ENCODE peak calls at places on chromosomes 2 and 18, in ten cellular contexts. One of them, this sample, is unnamed.

GRCh38 chr18:50424877-50425690 is 50.2 kb downstream of the SKA1 start:
- DNase-seq in sigmoid colon: no peak
- DNase-seq in stomach: peak; percentile 75
- DNase-seq in spleen: no peak
- DNase-seq in breast epithelium: no peak
- DNase-seq in HCT116: no peak
- DNase-seq in transverse colon: no peak
- DNase-seq in upper lobe of left lung: no peak
- DNase-seq in GM12892: no peak
- DNase-seq in K562: peak; percentile 59
- DNase-seq in this sample: no peak

GRCh38 chr2:241300000-241300399 is 15.5 kb downstream of the HDLBP start:
- DNase-seq in sigmoid colon: no peak
- DNase-seq in stomach: no peak
- DNase-seq in spleen: no peak
- DNase-seq in breast epithelium: no peak
- DNase-seq in HCT116: no peak
- DNase-seq in transverse colon: no peak
- DNase-seq in upper lobe of left lung: peak; percentile 58
- DNase-seq in GM12892: no peak
- DNase-seq in K562: peak; percentile 33
- DNase-seq in this sample: no peak

GRCh38 chr18:50401888-50402287 is 27.0 kb downstream of the SKA1 start:
- DNase-seq in sigmoid colon: no peak
- DNase-seq in stomach: peak; percentile 76
- DNase-seq in spleen: no peak
- DNase-seq in breast epithelium: peak; percentile 64
- DNase-seq in HCT116: no peak
- DNase-seq in transverse colon: peak; percentile 64
- DNase-seq in upper lobe of left lung: peak; percentile 83
- DNase-seq in GM12892: no peak
- DNase-seq in K562: peak; percentile 76
- DNase-seq in this sample: no peak

GRCh38 chr2:160266078-160266551 is 66.0 kb upstream of the ITGB6 start:
- DNase-seq in sigmoid colon: no peak
- DNase-seq in stomach: no peak
- DNase-seq in spleen: no peak
- DNase-seq in breast epithelium: no peak
- DNase-seq in HCT116: no peak
- DNase-seq in transverse colon: no peak
- DNase-seq in upper lobe of left lung: no peak
- DNase-seq in GM12892: no peak
- DNase-seq in K562: no peak
- DNase-seq in this sample: no peak

GRCh38 chr2:209113030-209113429 is 310.8 kb upstream of the MAP2 start:
- DNase-seq in sigmoid colon: no peak
- DNase-seq in stomach: no peak
- DNase-seq in spleen: no peak
- DNase-seq in breast epithelium: no peak
- DNase-seq in HCT116: no peak
- DNase-seq in transverse colon: no peak
- DNase-seq in upper lobe of left lung: no peak
- DNase-seq in GM12892: no peak
- DNase-seq in K562: no peak
- DNase-seq in this sample: no peak

GRCh38 chr2:133266926-133267590 is 301.2 kb downstream of the NCKAP5 start:
- DNase-seq in sigmoid colon: no peak
- DNase-seq in stomach: no peak
- DNase-seq in spleen: no peak
- DNase-seq in breast epithelium: no peak
- DNase-seq in HCT116: no peak
- DNase-seq in transverse colon: no peak
- DNase-seq in upper lobe of left lung: no peak
- DNase-seq in GM12892: no peak
- DNase-seq in K562: no peak
- DNase-seq in this sample: no peak

GRCh38 chr2:189506514-189506976 is 65.3 kb downstream of the WDR75 start:
- DNase-seq in sigmoid colon: no peak
- DNase-seq in stomach: peak; percentile 31
- DNase-seq in spleen: no peak
- DNase-seq in breast epithelium: no peak
- DNase-seq in HCT116: peak; percentile 50
- DNase-seq in transverse colon: no peak
- DNase-seq in upper lobe of left lung: no peak
- DNase-seq in GM12892: no peak
- DNase-seq in K562: peak; percentile 57
- DNase-seq in this sample: no peak

GRCh38 chr2:120486946-120487345 is 141.0 kb downstream of the INHBB start:
- DNase-seq in sigmoid colon: no peak
- DNase-seq in stomach: no peak
- DNase-seq in spleen: peak; percentile 28
- DNase-seq in breast epithelium: no peak
- DNase-seq in HCT116: no peak
- DNase-seq in transverse colon: no peak
- DNase-seq in upper lobe of left lung: no peak
- DNase-seq in GM12892: no peak
- DNase-seq in K562: no peak
- DNase-seq in this sample: no peak

GRCh38 chr2:208466133-208466919 is 59.7 kb downstream of the PTH2R start:
- DNase-seq in sigmoid colon: no peak
- DNase-seq in stomach: no peak
- DNase-seq in spleen: no peak
- DNase-seq in breast epithelium: no peak
- DNase-seq in HCT116: peak; percentile 44
- DNase-seq in transverse colon: no peak
- DNase-seq in upper lobe of left lung: no peak
- DNase-seq in GM12892: no peak
- DNase-seq in K562: peak; percentile 33
- DNase-seq in this sample: peak; percentile 6

DNA sequence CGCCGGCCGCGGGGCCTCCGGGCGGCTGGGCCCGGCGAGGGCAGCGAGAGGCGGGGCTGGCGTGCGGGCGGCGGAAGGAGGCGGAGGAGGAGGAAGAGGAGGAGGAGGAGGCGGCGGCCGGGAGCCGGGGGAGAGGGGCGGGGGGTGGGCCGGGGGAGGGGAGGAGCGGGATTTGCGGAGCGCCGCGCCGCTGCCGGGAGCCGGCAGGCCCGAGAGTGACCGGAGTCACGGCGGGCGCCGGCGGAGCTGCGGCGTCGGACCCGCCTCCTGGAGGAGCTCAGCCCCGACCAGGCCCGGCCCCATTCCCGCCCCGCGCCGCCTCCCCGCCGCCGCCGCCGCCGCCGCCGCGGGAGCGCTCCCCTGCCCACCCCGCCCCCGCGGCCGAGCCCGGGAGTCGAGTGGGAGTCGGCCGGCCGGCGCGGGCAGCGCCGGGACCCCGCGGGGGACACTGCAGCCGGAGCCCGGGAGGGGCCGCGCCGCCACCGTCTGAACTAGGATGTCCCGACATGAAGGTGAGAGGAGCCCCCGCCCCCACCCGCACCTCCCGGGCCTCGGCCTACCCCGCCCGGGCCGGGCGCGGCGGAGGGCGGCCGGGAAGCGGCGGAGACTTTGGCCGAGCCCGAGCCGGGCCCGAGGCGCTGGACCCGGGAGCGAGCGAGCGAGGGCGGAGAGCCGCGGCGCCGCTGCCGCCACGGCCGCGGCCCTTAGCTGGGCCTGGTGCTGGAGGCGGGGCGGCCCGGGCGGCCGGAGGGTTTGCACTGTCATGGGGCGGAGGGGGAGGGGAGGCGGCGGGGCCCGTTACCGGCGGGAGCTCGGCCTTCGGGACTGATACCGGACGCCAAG is at the start of gene KCMF1:
- DNase-seq in sigmoid colon: peak; percentile 91
- DNase-seq in stomach: peak; percentile 78
- DNase-seq in spleen: peak; percentile 95
- DNase-seq in breast epithelium: peak; percentile 62
- DNase-seq in HCT116: no peak
- DNase-seq in transverse colon: peak; percentile 83
- DNase-seq in upper lobe of left lung: peak; percentile 95
- DNase-seq in GM12892: peak; percentile 69
- DNase-seq in K562: peak; percentile 90
- DNase-seq in this sample: peak; percentile 70
- TF ChIP-seq POLR2A in sigmoid colon: no peak
- TF ChIP-seq POLR2A in stomach: no peak
- TF ChIP-seq POLR2A in spleen: no peak
- TF ChIP-seq POLR2A in breast epithelium: no peak
- TF ChIP-seq POLR2A in HCT116: no peak
- TF ChIP-seq POLR2A in transverse colon: no peak
- TF ChIP-seq POLR2A in upper lobe of left lung: peak; percentile 5
- TF ChIP-seq POLR2A in GM12892: no peak
- TF ChIP-seq POLR2A in K562: no peak
- TF ChIP-seq POLR2A in this sample: no peak

GRCh38 chr18:31451625-31452024 is 4.1 kb downstream of the DSG3 start:
- DNase-seq in sigmoid colon: no peak
- DNase-seq in stomach: no peak
- DNase-seq in spleen: no peak
- DNase-seq in breast epithelium: no peak
- DNase-seq in HCT116: no peak
- DNase-seq in transverse colon: no peak
- DNase-seq in upper lobe of left lung: no peak
- DNase-seq in GM12892: no peak
- DNase-seq in K562: no peak
- DNase-seq in this sample: no peak
- TF ChIP-seq POLR2AphosphoS5 in sigmoid colon: no peak
- TF ChIP-seq POLR2AphosphoS5 in stomach: no peak
- TF ChIP-seq POLR2AphosphoS5 in spleen: no peak
- TF ChIP-seq POLR2AphosphoS5 in breast epithelium: no peak
- TF ChIP-seq POLR2AphosphoS5 in HCT116: no peak
- TF ChIP-seq POLR2AphosphoS5 in transverse colon: no peak
- TF ChIP-seq POLR2AphosphoS5 in upper lobe of left lung: no peak
- TF ChIP-seq POLR2AphosphoS5 in GM12892: no peak
- TF ChIP-seq POLR2AphosphoS5 in K562: no peak
- TF ChIP-seq POLR2AphosphoS5 in this sample: no peak

DNA sequence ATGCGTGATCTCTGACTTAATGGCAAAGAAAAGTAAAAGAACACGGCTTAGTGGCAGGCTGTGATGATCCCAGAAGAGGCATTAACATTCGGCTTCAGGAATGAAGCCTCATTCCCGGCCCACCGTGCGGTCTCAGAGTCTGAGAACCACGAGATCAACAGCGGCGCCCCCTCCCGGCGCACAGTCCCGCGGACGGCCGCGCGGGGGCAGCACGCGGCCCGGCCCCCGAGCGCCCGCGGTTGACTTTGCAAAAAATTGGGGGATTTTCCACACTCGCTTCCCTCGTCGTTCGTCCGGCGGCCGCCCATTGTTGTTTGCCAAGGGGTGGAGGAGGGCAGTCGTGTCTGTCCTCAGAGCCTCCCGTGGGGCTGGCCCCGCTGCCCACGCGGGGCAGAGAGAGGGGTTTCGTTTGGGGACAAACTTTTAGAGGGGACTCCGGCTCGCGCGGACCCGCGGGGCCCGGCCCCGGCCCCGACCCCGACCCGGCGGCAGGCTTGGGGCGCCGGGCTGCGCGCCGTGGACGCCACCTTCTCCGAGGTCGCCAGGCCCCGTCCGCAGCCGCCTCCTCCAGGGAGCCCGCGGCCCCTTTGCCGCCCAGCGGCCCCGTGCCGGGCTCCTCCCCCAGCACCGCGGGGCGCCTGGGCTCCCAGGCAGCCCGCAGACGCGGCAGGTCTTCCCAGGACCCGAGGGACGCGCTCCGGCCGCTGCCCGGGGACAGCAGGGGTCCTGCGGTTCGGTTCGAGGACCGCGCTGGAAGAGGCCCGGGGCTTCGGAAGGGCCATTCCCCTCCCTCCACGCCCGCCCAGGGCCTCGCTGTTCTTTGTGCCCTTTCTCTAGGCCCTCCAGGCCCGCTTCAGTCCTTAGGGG is 3.3 kb upstream of the HS6ST1 start:
- DNase-seq in sigmoid colon: peak; percentile 93
- DNase-seq in stomach: peak; percentile 88
- DNase-seq in spleen: peak; percentile 96
- DNase-seq in breast epithelium: peak; percentile 85
- DNase-seq in HCT116: peak; percentile 51
- DNase-seq in transverse colon: peak; percentile 87
- DNase-seq in upper lobe of left lung: peak; percentile 97
- DNase-seq in GM12892: peak; percentile 89
- DNase-seq in K562: peak; percentile 89
- DNase-seq in this sample: peak; percentile 89
- TF ChIP-seq POLR2A in sigmoid colon: no peak
- TF ChIP-seq POLR2A in stomach: no peak
- TF ChIP-seq POLR2A in spleen: no peak
- TF ChIP-seq POLR2A in breast epithelium: no peak
- TF ChIP-seq POLR2A in HCT116: no peak
- TF ChIP-seq POLR2A in transverse colon: peak; percentile 17
- TF ChIP-seq POLR2A in upper lobe of left lung: peak; percentile 42
- TF ChIP-seq POLR2A in GM12892: peak; percentile 35
- TF ChIP-seq POLR2A in K562: no peak
- TF ChIP-seq POLR2A in this sample: no peak

DNA sequence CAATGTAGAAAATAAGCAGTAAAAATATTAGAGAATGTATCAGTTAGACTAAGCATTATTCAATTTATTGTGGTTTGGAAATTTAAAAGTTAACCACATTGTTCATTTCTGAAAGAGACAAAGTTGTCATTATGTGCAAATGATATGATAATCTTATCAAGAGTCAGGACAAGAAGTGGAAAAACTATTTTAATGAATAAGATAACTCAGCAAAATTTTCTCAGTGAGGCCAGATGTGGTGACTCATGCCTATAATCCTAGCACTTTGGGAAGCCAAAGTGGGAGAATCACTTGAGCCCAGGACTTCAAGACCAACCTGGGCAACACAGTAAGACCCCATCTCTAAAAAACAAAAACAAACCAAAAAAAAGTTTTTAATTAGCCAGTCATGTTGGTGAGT is 39.5 kb upstream of the CERS6 start:
- DNase-seq in sigmoid colon: no peak
- DNase-seq in stomach: no peak
- DNase-seq in spleen: no peak
- DNase-seq in breast epithelium: no peak
- DNase-seq in HCT116: no peak
- DNase-seq in transverse colon: no peak
- DNase-seq in upper lobe of left lung: no peak
- DNase-seq in GM12892: no peak
- DNase-seq in K562: no peak
- DNase-seq in this sample: no peak
- TF ChIP-seq POLR2AphosphoS5 in sigmoid colon: no peak
- TF ChIP-seq POLR2AphosphoS5 in stomach: no peak
- TF ChIP-seq POLR2AphosphoS5 in spleen: no peak
- TF ChIP-seq POLR2AphosphoS5 in breast epithelium: no peak
- TF ChIP-seq POLR2AphosphoS5 in HCT116: no peak
- TF ChIP-seq POLR2AphosphoS5 in transverse colon: no peak
- TF ChIP-seq POLR2AphosphoS5 in upper lobe of left lung: no peak
- TF ChIP-seq POLR2AphosphoS5 in GM12892: no peak
- TF ChIP-seq POLR2AphosphoS5 in K562: no peak
- TF ChIP-seq POLR2AphosphoS5 in this sample: no peak

This sample was measured in GM12891.